ENCODE peak calls at places on chromosome 14, in six cellular contexts. One of them, this sample, is unnamed.
A peak's percentile ranks its signal among the peaks of the same experiment; 100 is the strongest.

GRCh38 chr14:95862243-95862642 is 14.4 kb upstream of the TUNAR start:
- DNase-seq in uterus: no peak
- DNase-seq in neural progenitor cell: peak; percentile 47
- DNase-seq in heart right ventricle: no peak
- DNase-seq in effector memory CD4-positive, alpha-beta T cell: no peak
- DNase-seq in mammary epithelial cell: no peak
- DNase-seq in this sample: no peak

GRCh38 chr14:22319526-22320352 is 269.3 kb downstream of the DAD1 start:
- DNase-seq in mammary epithelial cell: peak; percentile 39
- DNase-seq in uterus: peak; percentile 57
- DNase-seq in heart right ventricle: no peak
- DNase-seq in neural progenitor cell: peak; percentile 67
- DNase-seq in effector memory CD4-positive, alpha-beta T cell: no peak
- DNase-seq in this sample: peak; percentile 46

GRCh38 chr14:104582649-104583048 is 3.1 kb downstream of the C14orf180 start:
- DNase-seq in neural progenitor cell: no peak
- DNase-seq in uterus: peak; percentile 24
- DNase-seq in heart right ventricle: peak; percentile 81
- DNase-seq in effector memory CD4-positive, alpha-beta T cell: no peak
- DNase-seq in mammary epithelial cell: no peak
- DNase-seq in this sample: no peak

GRCh38 chr14:89186850-89187376 is 230.1 kb downstream of the FOXN3 start:
- DNase-seq in mammary epithelial cell: no peak
- DNase-seq in effector memory CD4-positive, alpha-beta T cell: no peak
- DNase-seq in heart right ventricle: no peak
- DNase-seq in neural progenitor cell: no peak
- DNase-seq in uterus: no peak
- DNase-seq in this sample: no peak

GRCh38 chr14:92986254-92987147 is 63.6 kb downstream of the CHGA start:
- DNase-seq in uterus: no peak
- DNase-seq in effector memory CD4-positive, alpha-beta T cell: no peak
- DNase-seq in neural progenitor cell: no peak
- DNase-seq in heart right ventricle: peak; percentile 24
- DNase-seq in mammary epithelial cell: no peak
- DNase-seq in this sample: peak; percentile 75

GRCh38 chr14:95185452-95186392 is 28.4 kb upstream of the DICER1 start:
- DNase-seq in mammary epithelial cell: no peak
- DNase-seq in uterus: peak; percentile 57
- DNase-seq in heart right ventricle: peak; percentile 41
- DNase-seq in effector memory CD4-positive, alpha-beta T cell: no peak
- DNase-seq in neural progenitor cell: no peak
- DNase-seq in this sample: no peak

GRCh38 chr14:71753976-71754375 is 178.3 kb upstream of the RGS6 start:
- DNase-seq in uterus: no peak
- DNase-seq in neural progenitor cell: no peak
- DNase-seq in mammary epithelial cell: no peak
- DNase-seq in effector memory CD4-positive, alpha-beta T cell: no peak
- DNase-seq in heart right ventricle: no peak
- DNase-seq in this sample: no peak

GRCh38 chr14:92581966-92582566 is 68.5 kb downstream of the RIN3 start:
- DNase-seq in heart right ventricle: no peak
- DNase-seq in mammary epithelial cell: no peak
- DNase-seq in uterus: no peak
- DNase-seq in neural progenitor cell: no peak
- DNase-seq in effector memory CD4-positive, alpha-beta T cell: no peak
- DNase-seq in this sample: no peak

GRCh38 chr14:61103541-61104339 is 122.7 kb downstream of the SLC38A6 start:
- DNase-seq in uterus: peak; percentile 49
- DNase-seq in mammary epithelial cell: peak; percentile 92
- DNase-seq in neural progenitor cell: peak; percentile 28
- DNase-seq in effector memory CD4-positive, alpha-beta T cell: no peak
- DNase-seq in heart right ventricle: no peak
- DNase-seq in this sample: peak; percentile 95

GRCh38 chr14:52835122-52835903 is 43.9 kb upstream of the GNPNAT1 start:
- DNase-seq in effector memory CD4-positive, alpha-beta T cell: no peak
- DNase-seq in heart right ventricle: no peak
- DNase-seq in neural progenitor cell: peak; percentile 39
- DNase-seq in uterus: no peak
- DNase-seq in mammary epithelial cell: peak; percentile 51
- DNase-seq in this sample: peak; percentile 62

GRCh38 chr14:59254146-59254910 is 65.9 kb downstream of the DAAM1 start:
- DNase-seq in mammary epithelial cell: peak; percentile 78
- DNase-seq in effector memory CD4-positive, alpha-beta T cell: no peak
- DNase-seq in heart right ventricle: peak; percentile 60
- DNase-seq in uterus: peak; percentile 66
- DNase-seq in neural progenitor cell: no peak
- DNase-seq in this sample: peak; percentile 84

GRCh38 chr14:91249841-91250616 is 5.5 kb upstream of the GPR68 start:
- DNase-seq in effector memory CD4-positive, alpha-beta T cell: peak; percentile 53
- DNase-seq in mammary epithelial cell: peak; percentile 33
- DNase-seq in uterus: no peak
- DNase-seq in neural progenitor cell: peak; percentile 85
- DNase-seq in heart right ventricle: no peak
- DNase-seq in this sample: no peak

GRCh38 chr14:91253795-91254323 is 9.4 kb upstream of the GPR68 start:
- DNase-seq in neural progenitor cell: no peak
- DNase-seq in mammary epithelial cell: no peak
- DNase-seq in uterus: no peak
- DNase-seq in heart right ventricle: no peak
- DNase-seq in effector memory CD4-positive, alpha-beta T cell: no peak
- DNase-seq in this sample: no peak

GRCh38 chr14:91252901-91253794 is 8.6 kb upstream of the GPR68 start:
- DNase-seq in mammary epithelial cell: no peak
- DNase-seq in heart right ventricle: peak; percentile 53
- DNase-seq in effector memory CD4-positive, alpha-beta T cell: no peak
- DNase-seq in neural progenitor cell: peak; percentile 84
- DNase-seq in uterus: no peak
- DNase-seq in this sample: no peak

GRCh38 chr14:91254456-91254855 is 10.0 kb upstream of the GPR68 start:
- DNase-seq in mammary epithelial cell: no peak
- DNase-seq in uterus: no peak
- DNase-seq in heart right ventricle: no peak
- DNase-seq in effector memory CD4-positive, alpha-beta T cell: no peak
- DNase-seq in neural progenitor cell: no peak
- DNase-seq in this sample: no peak

DNA sequence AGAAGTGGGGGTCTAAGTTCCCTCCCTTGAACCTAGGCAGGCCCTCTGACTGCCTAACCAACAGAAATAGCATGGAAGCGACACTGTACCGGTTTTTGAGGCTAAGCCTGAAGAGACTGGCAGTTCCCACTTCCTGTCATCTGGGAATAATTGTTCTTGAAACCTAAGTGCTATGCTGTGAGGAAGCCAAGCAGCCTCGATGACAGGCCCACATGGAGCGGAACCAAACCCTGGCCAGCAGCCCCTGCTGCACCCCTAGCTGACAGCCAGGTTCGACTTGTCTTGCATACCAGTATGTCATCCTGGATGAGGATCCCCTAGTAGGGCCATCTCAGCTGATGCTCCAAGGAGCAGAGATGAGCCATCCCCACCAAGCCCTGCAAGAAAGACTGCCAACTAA is 6.4 kb upstream of the GPR68 start:
- DNase-seq in neural progenitor cell: no peak
- DNase-seq in uterus: no peak
- DNase-seq in mammary epithelial cell: no peak
- DNase-seq in heart right ventricle: no peak
- DNase-seq in effector memory CD4-positive, alpha-beta T cell: no peak
- DNase-seq in this sample: no peak
- H3K27ac ChIP-seq in neural progenitor cell: no peak overlapping the region
- H3K27ac ChIP-seq in uterus: no peak overlapping the region
- H3K27ac ChIP-seq in mammary epithelial cell: no peak overlapping the region
- H3K27ac ChIP-seq in heart right ventricle: peak overlapping the region; percentile 56
- H3K27ac ChIP-seq in effector memory CD4-positive, alpha-beta T cell: peak overlapping the region; percentile 66
- H3K27ac ChIP-seq in this sample: no peak overlapping the region

GRCh38 chr14:30569903-30570226 is 10.9 kb downstream of the G2E3 start:
- DNase-seq in effector memory CD4-positive, alpha-beta T cell: no peak
- DNase-seq in neural progenitor cell: no peak
- DNase-seq in mammary epithelial cell: no peak
- DNase-seq in heart right ventricle: no peak
- DNase-seq in uterus: no peak
- DNase-seq in this sample: no peak
- H3K27ac ChIP-seq in effector memory CD4-positive, alpha-beta T cell: no peak overlapping the region
- H3K27ac ChIP-seq in neural progenitor cell: no peak overlapping the region
- H3K27ac ChIP-seq in mammary epithelial cell: no peak overlapping the region
- H3K27ac ChIP-seq in heart right ventricle: no peak overlapping the region
- H3K27ac ChIP-seq in uterus: no peak overlapping the region
- H3K27ac ChIP-seq in this sample: no peak overlapping the region

DNA sequence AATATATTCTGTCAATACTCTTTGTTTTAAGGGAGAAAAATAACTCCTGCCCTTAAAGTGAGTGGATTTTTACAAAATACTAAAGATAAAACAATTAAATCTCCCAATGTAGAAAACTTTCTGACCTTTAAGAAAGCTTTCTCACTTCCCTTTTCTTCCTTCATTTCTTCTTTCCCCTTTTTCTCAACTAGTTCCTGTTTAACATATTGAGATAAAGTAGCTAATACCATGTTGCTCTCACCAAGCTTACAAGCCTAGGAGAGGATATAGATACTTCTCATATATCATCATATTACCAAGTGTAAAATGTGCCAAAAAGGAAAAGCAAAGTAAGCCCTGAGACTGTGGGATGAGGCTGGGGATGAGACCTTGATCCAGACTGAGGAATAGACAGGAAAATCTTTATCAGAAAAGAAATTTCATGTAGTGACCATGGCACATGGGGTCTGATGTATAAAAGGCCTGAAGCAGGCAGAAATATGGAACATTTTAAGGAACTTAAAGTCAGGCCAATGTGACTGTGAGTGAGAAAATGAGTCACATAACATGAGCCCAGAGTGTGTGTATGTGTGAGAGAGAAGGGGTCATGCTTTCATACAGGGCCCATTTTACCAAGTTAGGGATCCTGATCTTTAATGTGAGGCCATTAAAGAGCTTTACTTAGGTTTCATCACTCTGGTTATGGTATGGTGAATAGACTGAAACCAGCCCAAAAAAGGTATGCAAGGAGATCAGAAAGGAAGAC is 1.6 kb upstream of the RPL10L start:
- DNase-seq in effector memory CD4-positive, alpha-beta T cell: no peak
- DNase-seq in neural progenitor cell: no peak
- DNase-seq in uterus: no peak
- DNase-seq in heart right ventricle: no peak
- DNase-seq in mammary epithelial cell: no peak
- DNase-seq in this sample: no peak
- H3K27ac ChIP-seq in effector memory CD4-positive, alpha-beta T cell: no peak overlapping the region
- H3K27ac ChIP-seq in neural progenitor cell: no peak overlapping the region
- H3K27ac ChIP-seq in uterus: no peak overlapping the region
- H3K27ac ChIP-seq in heart right ventricle: no peak overlapping the region
- H3K27ac ChIP-seq in mammary epithelial cell: no peak overlapping the region
- H3K27ac ChIP-seq in this sample: no peak overlapping the region

GRCh38 chr14:99245541-99246511 is 26.2 kb downstream of the BCL11B start:
- DNase-seq in neural progenitor cell: peak; percentile 88
- DNase-seq in effector memory CD4-positive, alpha-beta T cell: no peak
- DNase-seq in uterus: no peak
- DNase-seq in mammary epithelial cell: no peak
- DNase-seq in heart right ventricle: no peak
- DNase-seq in this sample: no peak

GRCh38 chr14:99246536-99247083 is 25.4 kb downstream of the BCL11B start:
- DNase-seq in mammary epithelial cell: no peak
- DNase-seq in neural progenitor cell: peak; percentile 51
- DNase-seq in effector memory CD4-positive, alpha-beta T cell: peak; percentile 52
- DNase-seq in uterus: no peak
- DNase-seq in heart right ventricle: no peak
- DNase-seq in this sample: no peak

GRCh38 chr14:99244299-99244959 is 27.6 kb downstream of the BCL11B start:
- DNase-seq in effector memory CD4-positive, alpha-beta T cell: no peak
- DNase-seq in neural progenitor cell: no peak
- DNase-seq in uterus: no peak
- DNase-seq in mammary epithelial cell: no peak
- DNase-seq in heart right ventricle: no peak
- DNase-seq in this sample: no peak

GRCh38 chr14:99242816-99243795 is 28.9 kb downstream of the BCL11B start:
- DNase-seq in uterus: no peak
- DNase-seq in neural progenitor cell: no peak
- DNase-seq in heart right ventricle: no peak
- DNase-seq in mammary epithelial cell: no peak
- DNase-seq in effector memory CD4-positive, alpha-beta T cell: no peak
- DNase-seq in this sample: no peak

DNA sequence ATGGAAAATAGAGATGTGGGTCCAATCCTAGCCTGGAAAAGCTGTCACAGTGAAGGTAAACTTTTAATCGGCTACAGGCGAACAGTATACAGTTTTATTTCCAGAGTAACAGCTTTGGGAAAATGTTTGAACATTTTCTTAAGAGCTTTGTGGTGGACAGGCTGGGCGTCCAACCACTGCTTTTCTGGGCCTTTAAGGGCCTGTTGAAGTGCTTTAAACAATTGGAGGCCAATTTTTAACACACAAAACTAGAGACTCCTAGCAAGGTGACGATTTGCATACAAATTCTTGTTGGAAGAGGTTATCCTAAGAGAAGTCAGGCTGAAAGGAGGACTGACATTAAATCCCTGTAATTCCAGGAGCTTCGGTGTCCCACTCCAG is 27.0 kb downstream of the BCL11B start:
- DNase-seq in effector memory CD4-positive, alpha-beta T cell: no peak
- DNase-seq in heart right ventricle: no peak
- DNase-seq in mammary epithelial cell: no peak
- DNase-seq in uterus: no peak
- DNase-seq in neural progenitor cell: no peak
- DNase-seq in this sample: no peak
- H3K27ac ChIP-seq in effector memory CD4-positive, alpha-beta T cell: peak overlapping the region; percentile 97
- H3K27ac ChIP-seq in heart right ventricle: no peak overlapping the region
- H3K27ac ChIP-seq in mammary epithelial cell: no peak overlapping the region
- H3K27ac ChIP-seq in uterus: no peak overlapping the region
- H3K27ac ChIP-seq in neural progenitor cell: no peak overlapping the region
- H3K27ac ChIP-seq in this sample: no peak overlapping the region

GRCh38 chr14:100156776-100157175 is 2.7 kb downstream of the DEGS2 start:
- DNase-seq in neural progenitor cell: no peak
- DNase-seq in effector memory CD4-positive, alpha-beta T cell: no peak
- DNase-seq in heart right ventricle: peak; percentile 3
- DNase-seq in uterus: no peak
- DNase-seq in mammary epithelial cell: no peak
- DNase-seq in this sample: no peak
- H3K27ac ChIP-seq in neural progenitor cell: no peak overlapping the region
- H3K27ac ChIP-seq in effector memory CD4-positive, alpha-beta T cell: no peak overlapping the region
- H3K27ac ChIP-seq in heart right ventricle: no peak overlapping the region
- H3K27ac ChIP-seq in uterus: peak overlapping the region; percentile 23
- H3K27ac ChIP-seq in mammary epithelial cell: no peak overlapping the region
- H3K27ac ChIP-seq in this sample: no peak overlapping the region

DNA sequence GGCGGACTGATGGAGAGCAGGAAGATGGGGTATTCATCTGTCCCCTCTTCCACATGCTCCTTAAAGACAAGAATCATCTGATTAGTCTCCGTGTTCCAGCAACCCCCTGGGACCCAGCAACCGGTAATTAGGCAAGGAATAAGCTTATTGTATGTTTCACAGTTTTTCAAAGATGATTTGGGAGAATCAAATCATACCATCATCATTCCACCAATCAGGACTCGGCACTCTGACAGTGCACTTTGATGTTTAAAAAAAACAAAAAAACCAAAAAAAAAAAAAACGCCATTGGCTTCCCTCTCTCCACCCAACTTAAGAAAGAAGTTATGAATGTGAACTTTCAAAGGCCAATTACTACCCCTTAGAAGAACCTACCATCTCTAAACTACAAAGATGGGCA is 1.3 kb upstream of the DYNC1H1 start:
- DNase-seq in neural progenitor cell: no peak
- DNase-seq in effector memory CD4-positive, alpha-beta T cell: no peak
- DNase-seq in heart right ventricle: no peak
- DNase-seq in mammary epithelial cell: no peak
- DNase-seq in uterus: no peak
- DNase-seq in this sample: no peak
- H3K27ac ChIP-seq in neural progenitor cell: no peak overlapping the region
- H3K27ac ChIP-seq in effector memory CD4-positive, alpha-beta T cell: no peak overlapping the region
- H3K27ac ChIP-seq in heart right ventricle: peak overlapping the region; percentile 56
- H3K27ac ChIP-seq in mammary epithelial cell: no peak overlapping the region
- H3K27ac ChIP-seq in uterus: no peak overlapping the region
- H3K27ac ChIP-seq in this sample: peak overlapping the region; percentile 14

GRCh38 chr14:99744199-99744872 is 48.9 kb upstream of the EML1 start:
- DNase-seq in effector memory CD4-positive, alpha-beta T cell: no peak
- DNase-seq in neural progenitor cell: peak; percentile 51
- DNase-seq in mammary epithelial cell: peak; percentile 20
- DNase-seq in heart right ventricle: no peak
- DNase-seq in uterus: no peak
- DNase-seq in this sample: peak; percentile 92
- H3K27ac ChIP-seq in effector memory CD4-positive, alpha-beta T cell: no peak overlapping the region
- H3K27ac ChIP-seq in neural progenitor cell: no peak overlapping the region
- H3K27ac ChIP-seq in mammary epithelial cell: no peak overlapping the region
- H3K27ac ChIP-seq in heart right ventricle: peak overlapping the region; percentile 90
- H3K27ac ChIP-seq in uterus: peak overlapping the region; percentile 69
- H3K27ac ChIP-seq in this sample: peak overlapping the region; percentile 98